ENCODE peak calls at places on chromosomes 3 and 15, in four cellular contexts. D is H7, H is heart right ventricle, I is foreskin melanocyte. Y is an unnamed sample.

GRCh38 chr3:48898383-48899234 is at the start of gene SLC25A20:
- DNase-seq in D (peak; percentile 99), H (peak; percentile 91), I (peak; percentile 82), Y (peak; percentile 96)

GRCh38 chr3:184626942-184627341 is 65.4 kb downstream of the EPHB3 start:
- DNase-seq in D (no peak), H (peak; percentile 42), I (no peak), Y (no peak)

GRCh38 chr15:50883903-50884302 is 24.6 kb upstream of the AP4E1 start:
- DNase-seq in D (no peak), H (no peak), I (peak; percentile 16), Y (no peak)

GRCh38 chr3:46921041-46921440 is 43.5 kb downstream of the PTH1R start:
- DNase-seq in D (no peak), H (no peak), I (no peak), Y (no peak)

GRCh38 chr15:85761635-85762034 is 33.1 kb downstream of the KLHL25 start:
- DNase-seq in D (no peak), H (no peak), I (no peak), Y (peak; percentile 20)

GRCh38 chr3:325495-325894 is 128.9 kb downstream of the CHL1 start:
- DNase-seq in D (no peak), H (no peak), I (no peak), Y (no peak)

GRCh38 chr15:25884354-25884753 is 21.2 kb upstream of the ATP10A start:
- DNase-seq in D (no peak), H (no peak), I (no peak), Y (no peak)

GRCh38 chr15:41530363-41530956 is 13.6 kb downstream of the RPAP1 start:
- DNase-seq in D (no peak), H (no peak), I (no peak), Y (no peak)

GRCh38 chr3:62496509-62496908 is 123.2 kb upstream of the FEZF2 start:
- DNase-seq in D (no peak), H (peak; percentile 12), I (peak; percentile 23), Y (no peak)

GRCh38 chr3:189270248-189270832 is 98.6 kb downstream of the TPRG1 start:
- DNase-seq in D (peak; percentile 9), H (peak; percentile 7), I (peak; percentile 38), Y (peak; percentile 41)

GRCh38 chr3:70740872-70741271 is 428.4 kb upstream of the MDFIC2 start:
- DNase-seq in D (no peak), H (no peak), I (no peak), Y (no peak)

GRCh38 chr3:121096968-121097367 is 189.0 kb downstream of the STXBP5L start:
- DNase-seq in D (no peak), H (no peak), I (no peak), Y (no peak)

GRCh38 chr15:45378149-45378912 is at the start of gene GATM:
- DNase-seq in D (peak; percentile 92), H (peak; percentile 74), I (peak; percentile 71), Y (peak; percentile 89)

GRCh38 chr3:51715231-51716058 is 8.6 kb downstream of the GRM2 start:
- DNase-seq in D (peak; percentile 33), H (no peak), I (no peak), Y (peak; percentile 29)

GRCh38 chr15:101441706-101442105 is 47.8 kb downstream of the PCSK6 start:
- DNase-seq in D (no peak), H (no peak), I (no peak), Y (no peak)

GRCh38 chr3:51975857-51976549 is 1.1 kb downstream of the ABHD14A start:
- DNase-seq in D (peak; percentile 85), H (peak; percentile 74), I (peak; percentile 44), Y (peak; percentile 85)

GRCh38 chr15:31901501-31901900 is 128.8 kb upstream of the CHRNA7 start:
- DNase-seq in D (no peak), H (no peak), I (no peak), Y (no peak)

GRCh38 chr3:55147856-55148720 is 220.2 kb upstream of the LRTM1 start:
- DNase-seq in D (no peak), H (no peak), I (no peak), Y (no peak)

GRCh38 chr3:145857956-145858355 is 303.0 kb downstream of the PLOD2 start:
- DNase-seq in D (no peak), H (no peak), I (peak; percentile 21), Y (no peak)

GRCh38 chr3:14808502-14809266 is 10.1 kb upstream of the FGD5 start:
- DNase-seq in D (no peak), H (no peak), I (no peak), Y (no peak)

GRCh38 chr3:53776494-53777101 is 69.6 kb downstream of the CHDH start:
- DNase-seq in D (no peak), H (no peak), I (no peak), Y (no peak)

GRCh38 chr15:101029971-101030661 is 111.0 kb downstream of the LRRK1 start:
- DNase-seq in D (peak; percentile 12), H (peak; percentile 2), I (no peak), Y (no peak)

GRCh38 chr3:136232413-136232812 is 17.7 kb upstream of the PCCB start:
- DNase-seq in D (no peak), H (no peak), I (no peak), Y (no peak)

GRCh38 chr3:188284455-188285212 is 130.7 kb downstream of the LPP start:
- DNase-seq in D (no peak), H (no peak), I (no peak), Y (no peak)

GRCh38 chr3:99639579-99639978 is 1.2 kb downstream of the COL8A1 start:
- DNase-seq in D (no peak), H (no peak), I (no peak), Y (no peak)

GRCh38 chr3:178152010-178152409 is 384.2 kb upstream of the KCNMB2 start:
- DNase-seq in D (no peak), H (no peak), I (no peak), Y (no peak)

GRCh38 chr15:38508647-38509046 is 54.7 kb downstream of the FAM98B start:
- DNase-seq in D (no peak), H (no peak), I (no peak), Y (no peak)

GRCh38 chr15:69712999-69713398 is 260.4 kb downstream of the RPLP1 start:
- DNase-seq in D (no peak), H (no peak), I (no peak), Y (no peak)

GRCh38 chr15:48233246-48233645 is 27.1 kb downstream of the SLC12A1 start:
- DNase-seq in D (no peak), H (no peak), I (no peak), Y (no peak)

GRCh38 chr15:40928975-40929729 is at the start of gene DLL4:
- DNase-seq in D (peak; percentile 98), H (peak; percentile 89), I (no peak), Y (peak; percentile 73)

GRCh38 chr15:35168464-35168863 is 83.4 kb upstream of the NANOGP8 start:
- DNase-seq in D (no peak), H (no peak), I (peak; percentile 43), Y (no peak)

GRCh38 chr3:73786346-73786807 is 161.6 kb upstream of the PDZRN3 start:
- DNase-seq in D (no peak), H (peak; percentile 17), I (peak; percentile 85), Y (no peak)

Y was measured in Right ventricle myocardium superior.